ENCODE peak calls at places on chromosome 15, in seven cellular contexts. R is glutamatergic neuron, S is GM12878, L is HepG2, T is GM20000, O is astrocyte of the spinal cord, X is left ventricle myocardium inferior. K is an unnamed sample.

GRCh38 chr15:94029495-94029894 is 201.9 kb upstream of the MCTP2 start:
- DNase-seq in O (peak), L (no peak), S (no peak), X (no peak), T (no peak), R (no peak), K (no peak)

GRCh38 chr15:56869573-56869972 is 48.9 kb upstream of the TCF12 start:
- DNase-seq in S (no peak), L (no peak), O (no peak), R (peak), T (no peak), X (peak), K (peak)

GRCh38 chr15:88651971-88652370 is 13.2 kb downstream of the ISG20 start:
- DNase-seq in R (no peak), O (no peak), S (no peak), T (no peak), L (no peak), X (no peak), K (no peak)

GRCh38 chr15:28947241-28947674 is 61.5 kb downstream of the APBA2 start:
- DNase-seq in X (no peak), O (no peak), T (no peak), S (no peak), L (no peak), R (no peak), K (no peak)

GRCh38 chr15:97747342-97747741 is 213.2 kb upstream of the ARRDC4 start:
- DNase-seq in O (no peak), L (no peak), X (no peak), T (no peak), R (no peak), S (no peak), K (no peak)

GRCh38 chr15:88738796-88739195 is 64.4 kb upstream of the ACAN start:
- DNase-seq in T (no peak), R (no peak), O (no peak), L (no peak), X (no peak), S (no peak), K (no peak)

GRCh38 chr15:83694030-83694429 is 40.1 kb downstream of the ADAMTSL3 start:
- DNase-seq in X (no peak), T (no peak), S (no peak), O (peak), R (no peak), L (no peak), K (no peak)

GRCh38 chr15:59236394-59236793 is 29.8 kb downstream of the LDHAL6B start:
- DNase-seq in S (no peak), O (no peak), R (no peak), T (no peak), X (no peak), L (peak), K (no peak)

GRCh38 chr15:93358171-93359036 is 269.4 kb upstream of the RGMA start:
- DNase-seq in O (no peak), L (no peak), T (no peak), R (no peak), X (no peak), S (no peak), K (no peak)

GRCh38 chr15:29141206-29141907 is 128.3 kb downstream of the NSMCE3 start:
- DNase-seq in X (no peak), S (no peak), T (no peak), R (peak), L (no peak), O (no peak), K (no peak)

GRCh38 chr15:81400640-81401236 is 26.7 kb upstream of the TMC3 start:
- DNase-seq in O (peak), R (no peak), S (peak), X (no peak), T (peak), L (peak), K (no peak)

GRCh38 chr15:70055601-70056051 is 42.1 kb downstream of the TLE3 start:
- DNase-seq in S (no peak), O (no peak), X (no peak), R (no peak), L (no peak), T (no peak), K (no peak)

GRCh38 chr15:29278436-29279099 is 8.9 kb upstream of the NSMCE3 start:
- DNase-seq in T (no peak), X (no peak), R (no peak), O (peak), L (no peak), S (no peak), K (no peak)

GRCh38 chr15:39404767-39405173 is 176.1 kb upstream of the THBS1 start:
- DNase-seq in X (no peak), S (no peak), R (no peak), O (peak), L (no peak), T (no peak), K (no peak)

GRCh38 chr15:99268431-99268830 is 17.1 kb downstream of the LRRC28 start:
- DNase-seq in R (no peak), O (no peak), T (no peak), X (no peak), L (peak), S (no peak), K (no peak)

GRCh38 chr15:31366169-31366734 is 39.6 kb downstream of the KLF13 start:
- DNase-seq in R (no peak), T (no peak), X (peak), O (no peak), L (no peak), S (no peak), K (peak)

GRCh38 chr15:88648357-88649214 is 9.8 kb downstream of the ISG20 start:
- DNase-seq in T (no peak), S (no peak), L (no peak), O (no peak), X (no peak), R (no peak), K (peak)

GRCh38 chr15:29451201-29451781 is 181.7 kb upstream of the NSMCE3 start:
- DNase-seq in O (no peak), X (no peak), R (peak), S (no peak), T (no peak), L (peak), K (no peak)

GRCh38 chr15:93895976-93896770 is 335.2 kb upstream of the MCTP2 start:
- DNase-seq in O (no peak), T (no peak), R (no peak), X (no peak), L (no peak), S (no peak), K (no peak)

GRCh38 chr15:96374494-96374893 is 44.0 kb downstream of the NR2F2 start:
- DNase-seq in T (no peak), L (no peak), O (no peak), S (no peak), R (no peak), X (no peak), K (no peak)

GRCh38 chr15:98069256-98069655 is 108.8 kb downstream of the ARRDC4 start:
- DNase-seq in X (no peak), O (no peak), R (no peak), L (no peak), S (no peak), T (no peak), K (no peak)

GRCh38 chr15:85649372-85649771 is 145.4 kb downstream of the KLHL25 start:
- DNase-seq in T (peak), L (peak), O (peak), X (no peak), R (no peak), S (no peak), K (peak)

GRCh38 chr15:58224068-58224467 is 85.9 kb downstream of the AQP9 start:
- DNase-seq in T (no peak), X (peak), L (no peak), S (no peak), R (peak), O (peak), K (no peak)

GRCh38 chr15:90389513-90389912 is 1.5 kb downstream of the IQGAP1 start:
- DNase-seq in S (no peak), L (no peak), T (no peak), O (no peak), X (no peak), R (no peak), K (no peak)

GRCh38 chr15:57415559-57415958 is 39.3 kb downstream of the CGNL1 start:
- DNase-seq in T (no peak), R (no peak), X (peak), L (no peak), O (no peak), S (no peak), K (no peak)

GRCh38 chr15:88476635-88477038 is 9.1 kb downstream of the MRPS11 start:
- DNase-seq in T (peak), S (no peak), L (peak), R (peak), O (peak), X (no peak), K (peak)

GRCh38 chr15:91263632-91264477 is 163.8 kb downstream of the SV2B start:
- DNase-seq in L (no peak), R (no peak), T (no peak), X (peak), O (no peak), S (no peak), K (no peak)

GRCh38 chr15:70308011-70308761 is 210.5 kb upstream of the TLE3 start:
- DNase-seq in O (peak), R (no peak), X (no peak), L (no peak), T (peak), S (peak), K (peak)

GRCh38 chr15:84973492-84974460 is 7.9 kb upstream of the PDE8A start:
- DNase-seq in O (peak), X (no peak), S (no peak), T (no peak), L (no peak), R (no peak), K (no peak)

GRCh38 chr15:70240082-70240481 is 142.4 kb upstream of the TLE3 start:
- DNase-seq in R (no peak), T (peak), S (peak), L (no peak), X (no peak), O (no peak), K (peak)

GRCh38 chr15:80536231-80536630 is 132.0 kb downstream of the ARNT2 start:
- DNase-seq in T (no peak), O (no peak), S (no peak), R (no peak), L (no peak), X (no peak), K (no peak)

GRCh38 chr15:77421370-77421700 is 647 bp downstream of the HMG20A start:
- DNase-seq in R (no peak), X (no peak), O (no peak), T (no peak), L (peak), S (no peak), K (peak)

GRCh38 chr15:83970290-83970890 is 265.2 kb upstream of the GOLGA6L4 start:
- DNase-seq in X (peak), T (no peak), L (no peak), O (no peak), R (no peak), S (no peak), K (no peak)

GRCh38 chr15:57427367-57427821 is 51.1 kb downstream of the CGNL1 start:
- DNase-seq in O (no peak), L (peak), T (no peak), S (no peak), X (no peak), R (no peak), K (no peak)

GRCh38 chr15:85581495-85581894 is 201.1 kb downstream of the AKAP13 start:
- DNase-seq in S (no peak), T (peak), R (no peak), O (no peak), X (peak), L (no peak), K (peak)

DNA sequence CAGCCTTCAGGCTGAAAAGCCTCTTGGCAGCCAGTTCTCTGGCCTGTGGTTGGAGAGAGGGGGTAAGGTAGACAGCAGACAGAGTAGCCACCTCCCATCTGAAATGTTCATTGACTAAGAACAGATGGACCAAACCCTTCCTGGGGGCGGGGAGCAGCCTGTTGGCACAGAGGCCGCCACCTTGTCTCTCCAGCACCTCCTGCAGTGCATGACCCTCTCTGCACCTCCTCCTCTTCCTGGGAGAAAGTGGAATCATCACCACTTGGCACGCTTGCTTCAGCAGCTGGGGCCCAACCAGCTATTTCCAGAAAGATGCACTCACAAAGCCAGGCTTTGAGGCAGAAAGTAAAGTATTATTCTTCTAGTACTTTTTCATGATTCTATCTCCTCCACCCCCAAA is 313.4 kb upstream of the CHRM5 start:
- DNase-seq in S (no peak), O (no peak), X (no peak), R (peak), L (no peak), T (no peak), K (no peak)
- TF ChIP-seq CTCF in S (no peak), O (no peak), X (no peak), R (no peak), L (no peak), T (no peak), K (no peak)

DNA sequence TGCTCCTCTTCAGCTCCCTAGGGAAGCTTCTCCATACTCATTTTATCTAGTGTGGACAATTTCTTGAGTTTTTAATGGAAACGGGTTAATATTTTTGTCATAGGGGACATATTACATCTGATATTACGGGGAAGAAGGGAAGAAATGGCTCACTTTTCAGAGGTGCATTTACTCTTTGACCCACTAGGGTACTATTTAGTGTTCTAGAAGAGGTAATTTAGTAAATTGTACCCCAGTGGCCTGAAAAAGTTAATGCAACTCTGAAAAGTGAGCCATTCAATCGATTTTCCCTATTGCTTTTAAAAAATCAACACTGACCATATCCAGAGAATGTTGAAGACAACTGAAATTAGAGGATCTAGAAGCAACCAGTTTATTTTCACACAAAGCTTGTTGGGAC is 71.2 kb downstream of the MAP2K5 start:
- DNase-seq in L (no peak), R (no peak), O (no peak), S (no peak), X (no peak), T (no peak), K (no peak)
- TF ChIP-seq CTCF in L (no peak), R (peak), O (no peak), S (no peak), X (no peak), T (no peak), K (peak)

DNA sequence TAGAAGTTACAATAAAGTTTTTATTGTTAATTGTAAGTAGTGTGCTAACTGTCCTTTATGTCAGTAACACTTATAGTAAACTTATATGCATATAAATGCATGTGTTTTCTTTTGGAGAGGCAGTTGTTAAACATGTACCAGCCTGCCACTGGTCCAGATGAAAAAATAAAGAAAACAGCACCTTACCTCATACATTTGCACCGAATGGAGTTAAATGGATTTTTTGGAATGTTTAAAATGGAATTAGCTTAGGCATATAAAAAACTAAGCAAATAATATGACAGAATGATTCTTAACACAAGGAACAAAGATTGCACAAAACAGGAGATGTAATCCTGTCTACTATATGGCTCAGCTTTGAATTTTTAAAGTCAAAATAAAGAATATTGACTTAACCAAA is 50.2 kb upstream of the ALDH1A3 start:
- DNase-seq in T (no peak), O (no peak), X (no peak), L (no peak), S (no peak), R (no peak), K (no peak)
- TF ChIP-seq CTCF in T (no peak), O (no peak), X (no peak), L (no peak), S (no peak), R (no peak), K (no peak)

GRCh38 chr15:51687565-51687964 is 6.3 kb downstream of the SCG3 start:
- DNase-seq in T (no peak), L (no peak), O (no peak), S (no peak), R (no peak), X (no peak), K (no peak)

GRCh38 chr15:51692154-51692553 is 10.9 kb downstream of the SCG3 start:
- DNase-seq in X (no peak), R (no peak), T (no peak), L (no peak), S (no peak), O (no peak), K (no peak)

DNA sequence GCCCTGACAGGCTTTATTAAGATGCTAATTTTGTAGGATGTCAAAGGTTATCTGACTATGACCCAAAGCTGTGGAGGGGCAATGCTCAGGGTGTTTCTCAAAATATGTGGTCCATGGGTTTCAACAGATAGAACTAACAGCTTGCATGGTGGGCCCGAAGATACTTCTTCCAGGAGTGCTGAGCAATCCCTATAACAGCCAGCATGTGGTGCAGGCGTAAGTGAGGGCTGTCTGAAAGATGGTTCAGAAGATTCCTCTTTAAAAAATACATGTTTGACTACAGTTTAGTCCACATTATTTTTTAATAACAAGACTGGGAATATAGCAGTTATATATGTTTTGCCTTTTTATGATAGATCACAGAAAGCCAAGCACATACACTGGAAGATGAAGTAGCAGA is 7.6 kb downstream of the SCG3 start:
- DNase-seq in T (no peak), O (no peak), L (no peak), R (no peak), S (no peak), X (no peak), K (no peak)
- TF ChIP-seq CTCF in T (no peak), O (peak), L (no peak), R (no peak), S (peak), X (peak), K (no peak)

GRCh38 chr15:62060116-62060895 is at the start of gene VPS13C:
- DNase-seq in L (peak), R (peak), O (peak), T (peak), S (peak), X (peak), K (peak)
- TF ChIP-seq CTCF in L (peak), R (peak), O (peak), T (peak), S (peak), X (peak), K (peak)

GRCh38 chr15:79031821-79032220 is 58.8 kb downstream of the RASGRF1 start:
- DNase-seq in T (no peak), O (no peak), X (no peak), R (no peak), L (no peak), S (no peak), K (no peak)

GRCh38 chr15:79034284-79034683 is 56.3 kb downstream of the RASGRF1 start:
- DNase-seq in O (no peak), X (no peak), L (no peak), S (no peak), R (no peak), T (no peak), K (no peak)

GRCh38 chr15:79030470-79030869 is 60.1 kb downstream of the RASGRF1 start:
- DNase-seq in S (no peak), L (no peak), T (no peak), O (no peak), X (no peak), R (no peak), K (no peak)

GRCh38 chr15:79031201-79031600 is 59.4 kb downstream of the RASGRF1 start:
- DNase-seq in T (no peak), X (no peak), L (no peak), O (no peak), S (no peak), R (no peak), K (no peak)

DNA sequence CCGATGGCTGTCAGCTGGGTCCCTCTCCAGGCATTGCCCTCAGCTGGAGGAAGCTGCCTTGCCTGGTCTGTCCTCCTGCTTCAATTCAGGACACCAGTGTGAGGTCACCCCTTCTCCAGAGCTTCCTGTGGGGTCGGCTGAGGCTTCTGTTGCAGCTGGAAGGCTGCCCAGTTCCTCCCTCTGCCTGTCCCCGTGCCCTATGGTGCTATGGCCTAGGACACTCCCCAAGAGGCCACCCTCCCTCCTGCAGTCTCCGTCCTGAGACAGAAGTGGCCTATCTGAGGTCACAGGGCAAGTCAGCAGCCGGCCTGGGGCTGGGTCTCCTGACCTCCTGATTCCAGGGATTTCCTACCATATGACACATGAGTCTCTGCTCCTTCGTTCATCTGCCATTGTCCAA is 57.9 kb downstream of the RASGRF1 start:
- DNase-seq in S (no peak), T (no peak), O (no peak), L (no peak), R (no peak), X (no peak), K (no peak)
- TF ChIP-seq CTCF in S (no peak), T (no peak), O (no peak), L (no peak), R (no peak), X (no peak), K (no peak)

GRCh38 chr15:74633781-74634180 is 18.1 kb downstream of the CLK3 start:
- DNase-seq in L (no peak), R (no peak), O (no peak), T (no peak), X (no peak), S (no peak), K (peak)
- TF ChIP-seq CTCF in L (no peak), R (no peak), O (no peak), T (no peak), X (no peak), S (no peak), K (no peak)